ENCODE peak calls at places on chromosome 15, in five cellular contexts. One of them, this sample, is unnamed.

GRCh38 chr15:52280326-52281084 is 15.1 kb downstream of the MYO5C start:
- DNase-seq in HCT116: no peak
- DNase-seq in A549: no peak
- DNase-seq in SK-N-SH: no peak
- DNase-seq in HepG2: peak
- DNase-seq in this sample: no peak

GRCh38 chr15:52257734-52258062 is 37.9 kb downstream of the MYO5C start:
- DNase-seq in HCT116: no peak
- DNase-seq in A549: no peak
- DNase-seq in SK-N-SH: no peak
- DNase-seq in HepG2: no peak
- DNase-seq in this sample: no peak

GRCh38 chr15:37045859-37046318 is 54.5 kb downstream of the MEIS2 start:
- DNase-seq in HCT116: no peak
- DNase-seq in A549: no peak
- DNase-seq in SK-N-SH: no peak
- DNase-seq in HepG2: peak
- DNase-seq in this sample: no peak

GRCh38 chr15:88605507-88606436 is 15.4 kb upstream of the AEN start:
- DNase-seq in HCT116: no peak
- DNase-seq in A549: no peak
- DNase-seq in SK-N-SH: peak
- DNase-seq in HepG2: no peak
- DNase-seq in this sample: peak

GRCh38 chr15:95874625-95875024 is 455.9 kb upstream of the NR2F2 start:
- DNase-seq in HCT116: no peak
- DNase-seq in A549: no peak
- DNase-seq in SK-N-SH: no peak
- DNase-seq in HepG2: no peak
- DNase-seq in this sample: no peak

GRCh38 chr15:46708226-46708625 is 1009.1 kb upstream of the SEMA6D start:
- DNase-seq in HCT116: no peak
- DNase-seq in A549: no peak
- DNase-seq in SK-N-SH: no peak
- DNase-seq in HepG2: no peak
- DNase-seq in this sample: no peak

GRCh38 chr15:29670945-29671307 is 151.3 kb downstream of the TJP1 start:
- DNase-seq in HCT116: no peak
- DNase-seq in A549: peak
- DNase-seq in SK-N-SH: no peak
- DNase-seq in HepG2: peak
- DNase-seq in this sample: no peak

GRCh38 chr15:39301589-39301999 is 279.3 kb upstream of the THBS1 start:
- DNase-seq in HCT116: no peak
- DNase-seq in A549: peak
- DNase-seq in SK-N-SH: no peak
- DNase-seq in HepG2: no peak
- DNase-seq in this sample: no peak

GRCh38 chr15:77983708-77984445 is 93.6 kb downstream of the TBC1D2B start:
- DNase-seq in HCT116: no peak
- DNase-seq in A549: no peak
- DNase-seq in SK-N-SH: no peak
- DNase-seq in HepG2: no peak
- DNase-seq in this sample: no peak

GRCh38 chr15:43469867-43470266 is 23.1 kb downstream of the TP53BP1 start:
- DNase-seq in HCT116: no peak
- DNase-seq in A549: no peak
- DNase-seq in SK-N-SH: no peak
- DNase-seq in HepG2: no peak
- DNase-seq in this sample: peak

GRCh38 chr15:67107014-67107812 is 41.8 kb downstream of the SMAD3 start:
- DNase-seq in HCT116: peak
- DNase-seq in A549: peak
- DNase-seq in SK-N-SH: no peak
- DNase-seq in HepG2: peak
- DNase-seq in this sample: no peak

GRCh38 chr15:97786741-97787140 is 173.8 kb upstream of the ARRDC4 start:
- DNase-seq in HCT116: no peak
- DNase-seq in A549: no peak
- DNase-seq in SK-N-SH: no peak
- DNase-seq in HepG2: no peak
- DNase-seq in this sample: no peak

GRCh38 chr15:67917037-67917436 is 77.2 kb upstream of the RNU6-1 start:
- DNase-seq in HCT116: no peak
- DNase-seq in A549: peak
- DNase-seq in SK-N-SH: no peak
- DNase-seq in HepG2: no peak
- DNase-seq in this sample: no peak

GRCh38 chr15:96497951-96498350 is 167.5 kb downstream of the NR2F2 start:
- DNase-seq in HCT116: no peak
- DNase-seq in A549: no peak
- DNase-seq in SK-N-SH: no peak
- DNase-seq in HepG2: no peak
- DNase-seq in this sample: no peak

GRCh38 chr15:98070132-98070531 is 109.6 kb downstream of the ARRDC4 start:
- DNase-seq in HCT116: no peak
- DNase-seq in A549: no peak
- DNase-seq in SK-N-SH: no peak
- DNase-seq in HepG2: no peak
- DNase-seq in this sample: no peak

GRCh38 chr15:80864666-80865065 is 85.5 kb downstream of the CEMIP start:
- DNase-seq in HCT116: no peak
- DNase-seq in A549: no peak
- DNase-seq in SK-N-SH: no peak
- DNase-seq in HepG2: no peak
- DNase-seq in this sample: no peak

GRCh38 chr15:78420220-78420619 is 17.8 kb upstream of the IREB2 start:
- DNase-seq in HCT116: no peak
- DNase-seq in A549: no peak
- DNase-seq in SK-N-SH: no peak
- DNase-seq in HepG2: no peak
- DNase-seq in this sample: peak

GRCh38 chr15:58066042-58066867 is 744 bp upstream of the ALDH1A2 start:
- DNase-seq in HCT116: peak
- DNase-seq in A549: peak
- DNase-seq in SK-N-SH: peak
- DNase-seq in HepG2: peak
- DNase-seq in this sample: peak

GRCh38 chr15:84599906-84600305 is 903 bp upstream of the ZSCAN2 start:
- DNase-seq in HCT116: no peak
- DNase-seq in A549: no peak
- DNase-seq in SK-N-SH: no peak
- DNase-seq in HepG2: no peak
- DNase-seq in this sample: no peak

DNA sequence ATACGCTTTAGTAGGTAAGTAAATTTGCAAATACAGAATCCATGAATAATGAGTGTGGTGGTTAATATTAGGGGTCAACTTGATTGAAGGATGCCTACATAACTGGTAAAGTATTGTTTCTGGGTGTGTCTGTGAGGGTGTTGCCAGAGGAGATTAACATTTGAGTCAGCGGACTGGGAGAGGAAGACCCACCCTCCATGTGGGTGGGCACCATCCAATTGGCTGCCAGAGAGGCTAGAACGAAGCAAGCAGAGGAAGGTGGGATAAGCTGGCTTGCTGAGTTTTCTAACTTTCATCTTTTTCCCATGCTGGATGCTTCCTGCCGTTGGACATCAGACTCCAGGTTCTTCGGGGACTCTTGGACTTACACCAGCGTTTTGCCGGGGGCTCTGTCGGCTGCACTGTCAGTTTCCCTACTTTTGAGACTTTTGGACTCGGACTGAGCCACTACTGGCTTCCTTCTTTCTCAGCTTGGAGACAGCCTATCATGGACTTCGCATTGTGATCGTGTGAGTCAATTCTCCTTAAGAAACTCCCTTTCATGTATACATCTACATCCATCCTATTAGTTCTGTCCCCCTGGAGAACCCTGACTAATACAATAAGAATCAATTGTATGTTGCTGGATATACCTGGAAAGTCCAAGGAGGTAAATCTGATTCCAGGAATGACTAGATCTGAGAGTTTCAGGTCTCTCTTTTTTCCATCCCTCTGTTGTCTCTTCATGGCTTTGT is 25.8 kb upstream of the NEDD4 start:
- DNase-seq in HCT116: no peak
- DNase-seq in A549: peak
- DNase-seq in SK-N-SH: no peak
- DNase-seq in HepG2: no peak
- DNase-seq in this sample: no peak
- H3K4me3 ChIP-seq in HCT116: peak
- H3K4me3 ChIP-seq in A549: peak
- H3K4me3 ChIP-seq in SK-N-SH: no peak
- H3K4me3 ChIP-seq in HepG2: peak
- H3K4me3 ChIP-seq in this sample: no peak

GRCh38 chr15:33296856-33297255 is 13.9 kb upstream of the RYR3 start:
- DNase-seq in HCT116: no peak
- DNase-seq in A549: no peak
- DNase-seq in SK-N-SH: no peak
- DNase-seq in HepG2: no peak
- DNase-seq in this sample: no peak

GRCh38 chr15:33296050-33296449 is 14.7 kb upstream of the RYR3 start:
- DNase-seq in HCT116: no peak
- DNase-seq in A549: no peak
- DNase-seq in SK-N-SH: no peak
- DNase-seq in HepG2: no peak
- DNase-seq in this sample: no peak

GRCh38 chr15:33298631-33299030 is 12.1 kb upstream of the RYR3 start:
- DNase-seq in HCT116: no peak
- DNase-seq in A549: no peak
- DNase-seq in SK-N-SH: no peak
- DNase-seq in HepG2: no peak
- DNase-seq in this sample: no peak

GRCh38 chr15:33292718-33293307 is 18.0 kb upstream of the RYR3 start:
- DNase-seq in HCT116: peak
- DNase-seq in A549: peak
- DNase-seq in SK-N-SH: peak
- DNase-seq in HepG2: peak
- DNase-seq in this sample: peak

DNA sequence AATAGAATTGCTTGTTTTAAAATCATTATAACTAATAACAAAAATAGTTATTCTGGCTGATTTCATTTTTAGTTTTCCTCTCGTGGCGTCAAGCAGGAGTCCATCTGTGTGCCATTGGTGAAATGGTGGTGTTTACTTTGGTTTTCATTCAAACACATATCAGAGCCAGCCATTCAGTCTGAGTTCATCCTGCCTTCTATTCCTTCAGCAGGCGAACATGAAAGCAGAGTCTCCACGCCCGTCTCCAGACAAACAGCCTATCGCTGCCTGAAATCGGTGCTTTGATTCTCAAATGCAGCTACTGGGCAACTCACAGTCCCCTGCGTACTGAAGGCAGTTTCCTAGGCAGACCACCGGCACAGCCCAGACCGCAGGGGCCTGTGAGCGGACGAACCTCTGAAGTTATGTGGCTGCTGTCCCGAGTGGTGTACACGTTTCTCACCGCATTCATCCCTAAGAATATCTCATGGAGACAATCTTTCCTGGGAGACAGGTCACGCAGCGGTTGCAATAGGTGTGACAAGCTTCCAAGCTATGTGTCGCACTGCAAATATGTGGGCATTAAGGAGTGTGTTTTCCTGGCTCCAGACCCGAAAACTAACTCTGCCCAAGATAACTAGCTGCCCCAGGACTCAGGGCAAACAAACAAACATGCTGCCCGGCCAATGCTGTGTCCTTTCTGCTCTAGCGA is 17.0 kb upstream of the RYR3 start:
- DNase-seq in HCT116: no peak
- DNase-seq in A549: no peak
- DNase-seq in SK-N-SH: no peak
- DNase-seq in HepG2: no peak
- DNase-seq in this sample: no peak
- TF ChIP-seq MAX in HCT116: no peak
- TF ChIP-seq MAX in A549: no peak
- TF ChIP-seq MAX in SK-N-SH: no peak
- TF ChIP-seq MAX in HepG2: no peak
- TF ChIP-seq MAX in this sample: no peak

GRCh38 chr15:101090460-101090853 is 161.4 kb downstream of the CHSY1 start:
- DNase-seq in HCT116: no peak
- DNase-seq in A549: no peak
- DNase-seq in SK-N-SH: no peak
- DNase-seq in HepG2: no peak
- DNase-seq in this sample: no peak

GRCh38 chr15:101092186-101092866 is 159.5 kb downstream of the CHSY1 start:
- DNase-seq in HCT116: no peak
- DNase-seq in A549: no peak
- DNase-seq in SK-N-SH: no peak
- DNase-seq in HepG2: no peak
- DNase-seq in this sample: no peak

GRCh38 chr15:101092867-101093202 is 159.0 kb downstream of the CHSY1 start:
- DNase-seq in HCT116: no peak
- DNase-seq in A549: no peak
- DNase-seq in SK-N-SH: no peak
- DNase-seq in HepG2: no peak
- DNase-seq in this sample: no peak

GRCh38 chr15:101089579-101090459 is 162.0 kb downstream of the CHSY1 start:
- DNase-seq in HCT116: no peak
- DNase-seq in A549: no peak
- DNase-seq in SK-N-SH: no peak
- DNase-seq in HepG2: no peak
- DNase-seq in this sample: no peak

DNA sequence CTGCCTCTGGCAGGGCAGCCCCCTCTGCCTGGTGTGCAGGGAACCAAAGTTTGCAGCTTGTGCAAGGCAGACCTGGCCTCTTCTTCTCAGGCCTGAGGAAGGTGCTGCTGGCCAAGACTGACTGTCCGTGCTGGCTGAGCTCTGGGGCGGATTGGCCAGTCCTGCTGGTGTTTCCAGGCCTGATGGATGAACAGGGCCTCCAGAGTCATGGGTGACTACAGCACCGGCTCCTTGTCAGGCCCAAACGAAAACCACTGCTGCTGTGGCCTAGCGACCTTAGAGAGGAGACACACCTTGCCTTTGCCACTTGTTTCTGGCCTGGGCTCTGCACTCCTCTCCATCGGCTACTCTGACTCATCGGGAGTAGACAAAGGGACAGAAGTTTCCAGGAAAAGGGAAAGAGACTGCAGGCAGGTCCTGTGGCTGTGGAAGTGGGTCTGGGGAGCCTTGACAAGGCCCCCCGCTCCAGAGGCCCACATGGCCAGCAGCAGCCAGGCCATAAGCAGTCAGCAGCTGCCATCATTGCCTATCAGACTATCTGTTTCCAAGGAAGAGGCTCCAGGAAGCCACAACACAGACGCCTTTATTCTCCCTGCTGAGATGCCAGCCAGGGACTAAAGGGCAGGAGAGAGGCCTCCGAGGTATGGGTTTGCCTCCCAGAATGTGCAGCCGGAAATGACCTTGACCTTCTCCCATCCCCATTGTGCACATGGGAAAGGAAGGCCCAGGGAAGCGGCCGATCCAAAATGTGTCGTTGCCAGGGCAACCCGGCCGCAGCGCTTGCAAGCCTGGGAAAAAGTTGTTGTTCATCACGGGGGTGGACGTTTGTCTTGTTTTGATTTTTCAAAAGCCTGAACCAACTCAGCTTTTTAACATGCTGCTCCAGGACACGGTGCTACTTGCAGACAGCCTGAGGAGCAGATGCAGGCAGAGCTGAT is 160.5 kb downstream of the CHSY1 start:
- DNase-seq in HCT116: no peak
- DNase-seq in A549: no peak
- DNase-seq in SK-N-SH: no peak
- DNase-seq in HepG2: peak
- DNase-seq in this sample: no peak
- H3K4me3 ChIP-seq in HCT116: no peak
- H3K4me3 ChIP-seq in A549: no peak
- H3K4me3 ChIP-seq in SK-N-SH: no peak
- H3K4me3 ChIP-seq in HepG2: peak
- H3K4me3 ChIP-seq in this sample: no peak

GRCh38 chr15:94327356-94327936 is 96.1 kb downstream of the MCTP2 start:
- DNase-seq in HCT116: peak
- DNase-seq in A549: peak
- DNase-seq in SK-N-SH: peak
- DNase-seq in HepG2: peak
- DNase-seq in this sample: peak
- TF ChIP-seq MAX in HCT116: no peak
- TF ChIP-seq MAX in A549: no peak
- TF ChIP-seq MAX in SK-N-SH: no peak
- TF ChIP-seq MAX in HepG2: no peak
- TF ChIP-seq MAX in this sample: no peak